ENCODE peak calls at places on chromosomes 6 and 20, in four cellular contexts. V is heart right ventricle; C is CD4-positive, alpha-beta T cell; R is psoas muscle. Q is an unnamed sample.

GRCh38 chr6:136728976-136729515 is 63.2 kb downstream of the MAP3K5 start:
- DNase-seq in V (no peak), C (no peak), R (no peak), Q (no peak)

GRCh38 chr6:11043961-11044711 is at the start of gene ELOVL2:
- DNase-seq in V (peak), C (no peak), R (peak), Q (no peak)

GRCh38 chr6:111748247-111748647 is 125.0 kb downstream of the FYN start:
- DNase-seq in V (no peak), C (no peak), R (no peak), Q (no peak)

GRCh38 chr6:107809966-107810365 is 14.1 kb downstream of the SCML4 start:
- DNase-seq in V (no peak), C (no peak), R (no peak), Q (no peak)

GRCh38 chr6:63740709-63741108 is 105.1 kb downstream of the PHF3 start:
- DNase-seq in V (no peak), C (no peak), R (no peak), Q (peak)

GRCh38 chr6:169490830-169491229 is 211.0 kb downstream of the WDR27 start:
- DNase-seq in V (no peak), C (no peak), R (no peak), Q (no peak)

GRCh38 chr20:34709836-34710567 is 5.9 kb downstream of the TP53INP2 start:
- DNase-seq in V (peak), C (no peak), R (peak), Q (no peak)

GRCh38 chr6:73560853-73561407 is 40.1 kb upstream of the EEF1A1 start:
- DNase-seq in V (no peak), C (no peak), R (no peak), Q (no peak)

GRCh38 chr6:43886067-43886461 is 116.1 kb downstream of the VEGFA start:
- DNase-seq in V (no peak), C (no peak), R (no peak), Q (no peak)

GRCh38 chr6:64694356-64694755 is 1012.7 kb downstream of the EYS start:
- DNase-seq in V (no peak), C (no peak), R (no peak), Q (no peak)

GRCh38 chr6:82083646-82084045 is 163.9 kb downstream of the IBTK start:
- DNase-seq in V (no peak), C (no peak), R (no peak), Q (no peak)

GRCh38 chr6:49264909-49265308 is 198.1 kb downstream of the MMUT start:
- DNase-seq in V (no peak), C (no peak), R (no peak), Q (peak)

GRCh38 chr20:33433465-33433864 is 10.1 kb downstream of the SNTA1 start:
- DNase-seq in V (peak), C (no peak), R (peak), Q (no peak)

GRCh38 chr6:105592329-105592728 is 189.4 kb upstream of the PREP start:
- DNase-seq in V (no peak), C (no peak), R (no peak), Q (peak)

GRCh38 chr20:63750807-63751470 is 11.4 kb downstream of the SLC2A4RG start:
- DNase-seq in V (no peak), C (peak), R (no peak), Q (no peak)

GRCh38 chr6:73032586-73032985 is 192.7 kb downstream of the KHDC1L start:
- DNase-seq in V (no peak), C (no peak), R (no peak), Q (peak)

GRCh38 chr6:16236648-16237199 is 1.7 kb upstream of the GMPR start:
- DNase-seq in V (no peak), C (no peak), R (no peak), Q (no peak)

GRCh38 chr20:37071481-37071911 is 24.3 kb downstream of the RBL1 start:
- DNase-seq in V (no peak), C (no peak), R (no peak), Q (peak)

GRCh38 chr6:150541587-150541986 is 58.1 kb upstream of the PLEKHG1 start:
- DNase-seq in V (no peak), C (no peak), R (no peak), Q (no peak)

GRCh38 chr20:37349517-37350491 is 3.9 kb downstream of the SRC start:
- DNase-seq in V (no peak), C (no peak), R (no peak), Q (no peak)

GRCh38 chr6:11788043-11788442 is 9.4 kb upstream of the ADTRP start:
- DNase-seq in V (no peak), C (no peak), R (no peak), Q (no peak)

GRCh38 chr6:144063246-144063743 is 32.1 kb downstream of the SF3B5 start:
- DNase-seq in V (no peak), C (no peak), R (no peak), Q (no peak)

DNA sequence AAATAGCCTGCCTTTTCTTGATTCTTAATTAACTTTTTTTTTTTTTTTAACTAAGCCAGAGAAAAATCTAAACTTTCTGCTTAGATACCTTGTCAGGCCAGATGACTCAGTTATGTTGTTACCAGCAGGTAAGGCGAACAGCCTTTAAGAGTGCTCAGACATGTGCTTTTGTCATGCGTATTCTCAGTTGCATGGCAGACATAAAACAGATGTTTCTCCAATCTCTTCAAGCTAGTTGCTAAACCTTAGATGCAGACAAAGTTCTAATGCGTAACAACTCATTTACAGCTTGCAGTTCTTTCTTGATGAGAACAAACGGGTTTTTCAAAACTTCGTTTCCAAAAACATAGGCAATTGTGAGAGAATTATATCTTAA is 49.7 kb upstream of the GFRAL start:
- DNase-seq in V (no peak), C (no peak), R (no peak), Q (no peak)
- H3K27ac ChIP-seq in V (peak), C (no peak), R (no peak), Q (no peak)

DNA sequence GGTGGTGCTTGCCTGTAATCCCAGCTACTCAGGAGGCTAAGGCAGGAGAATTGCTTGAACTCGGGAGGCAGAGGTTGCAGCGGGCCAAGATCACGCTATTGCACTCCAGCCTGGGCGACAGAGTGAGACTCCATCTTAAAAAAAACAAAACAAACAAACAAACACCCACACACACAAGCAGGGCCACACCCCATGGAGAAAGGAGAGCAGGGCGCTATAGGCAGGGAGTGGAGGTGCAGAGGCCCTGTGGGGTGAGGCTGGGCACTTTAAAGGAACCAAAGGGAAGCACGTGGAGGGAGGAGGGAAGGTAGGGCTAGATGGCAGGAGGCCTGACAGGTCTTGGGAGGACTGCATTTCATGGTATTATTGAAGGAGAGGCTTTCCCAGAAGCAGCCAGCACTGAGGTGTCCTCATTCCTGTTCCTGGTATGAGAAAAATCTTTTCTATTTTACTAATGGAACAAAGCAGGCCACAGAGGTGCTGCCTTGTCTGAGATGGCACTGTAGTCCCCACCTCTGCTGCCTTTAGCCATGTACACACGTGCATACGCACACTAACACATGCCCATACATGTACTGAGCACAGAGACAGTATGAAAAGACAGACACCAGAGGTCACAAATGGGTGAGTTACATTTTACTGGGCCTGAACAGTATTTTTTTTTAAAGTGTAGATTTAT is 44.0 kb downstream of the BCAS4 start:
- DNase-seq in V (no peak), C (no peak), R (no peak), Q (no peak)
- H3K27ac ChIP-seq in V (no peak), C (no peak), R (no peak), Q (peak)

GRCh38 chr6:30570263-30570662 is 979 bp upstream of the ABCF1 start:
- DNase-seq in V (no peak), C (no peak), R (no peak), Q (no peak)
- H3K27ac ChIP-seq in V (no peak), C (no peak), R (peak), Q (no peak)

GRCh38 chr20:62297449-62298227 is 5.2 kb upstream of the ADRM1 start:
- DNase-seq in V (no peak), C (no peak), R (no peak), Q (no peak)
- H3K27ac ChIP-seq in V (no peak), C (no peak), R (no peak), Q (no peak)

GRCh38 chr6:7124114-7124513 is 16.4 kb downstream of the RREB1 start:
- DNase-seq in V (no peak), C (no peak), R (no peak), Q (no peak)
- H3K27ac ChIP-seq in V (no peak), C (no peak), R (peak), Q (peak)

GRCh38 chr6:97396880-97397279 is 113.9 kb upstream of the MMS22L start:
- DNase-seq in V (no peak), C (no peak), R (no peak), Q (no peak)
- H3K27ac ChIP-seq in V (no peak), C (no peak), R (no peak), Q (no peak)

DNA sequence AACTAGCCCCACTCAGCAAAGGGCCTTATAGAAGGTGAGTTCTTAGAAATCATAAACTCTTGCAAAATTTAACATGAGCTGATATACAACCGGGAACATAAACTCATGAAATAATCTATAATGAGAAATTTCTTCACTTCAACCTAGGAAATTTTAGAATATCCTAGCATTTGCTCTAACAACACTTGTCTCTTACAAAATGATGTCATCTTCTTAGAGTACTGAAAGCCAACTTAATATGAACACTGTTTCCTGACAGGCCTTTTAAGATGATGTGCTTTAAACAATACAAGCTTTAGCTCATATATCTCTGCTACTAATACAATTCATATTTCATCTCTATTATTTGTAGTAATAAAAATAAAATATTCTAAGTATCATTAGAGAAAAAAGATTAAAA is 932 bp downstream of the PACRG start:
- DNase-seq in V (no peak), C (no peak), R (no peak), Q (no peak)
- H3K27ac ChIP-seq in V (no peak), C (no peak), R (peak), Q (no peak)

GRCh38 chr6:41720783-41721182 is 14.6 kb downstream of the TFEB start:
- DNase-seq in V (no peak), C (no peak), R (peak), Q (no peak)

GRCh38 chr6:41723178-41723935 is 12.1 kb downstream of the TFEB start:
- DNase-seq in V (peak), C (no peak), R (peak), Q (no peak)

GRCh38 chr6:41719796-41720620 is 15.4 kb downstream of the TFEB start:
- DNase-seq in V (no peak), C (no peak), R (peak), Q (no peak)

GRCh38 chr6:41718828-41719227 is 16.6 kb downstream of the TFEB start:
- DNase-seq in V (no peak), C (no peak), R (peak), Q (no peak)

DNA sequence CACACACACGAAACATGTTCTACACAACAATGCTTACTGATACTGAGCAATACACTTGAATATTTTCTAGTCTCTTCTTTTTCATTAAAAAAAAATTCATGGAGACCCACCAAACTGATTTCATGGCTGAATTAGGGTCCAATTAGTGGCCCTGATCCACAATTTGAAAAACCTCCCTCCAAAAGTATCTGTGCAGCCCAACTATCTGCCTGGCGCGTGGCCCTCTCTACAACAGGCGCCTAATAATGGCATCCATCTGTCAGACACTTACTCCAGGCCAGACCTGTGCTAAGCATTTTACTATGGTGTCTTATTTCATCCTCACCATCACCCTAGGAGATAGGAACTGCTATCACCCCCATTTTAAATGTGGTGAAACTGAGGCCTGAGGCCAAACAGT is 14.0 kb downstream of the TFEB start:
- DNase-seq in V (no peak), C (no peak), R (no peak), Q (no peak)
- H3K27ac ChIP-seq in V (no peak), C (no peak), R (peak), Q (no peak)

GRCh38 chr6:4348462-4349112 is 213.2 kb upstream of the ECI2 start:
- DNase-seq in V (no peak), C (no peak), R (no peak), Q (no peak)

GRCh38 chr6:4349323-4349722 is 213.9 kb upstream of the ECI2 start:
- DNase-seq in V (no peak), C (no peak), R (no peak), Q (no peak)

GRCh38 chr6:4349931-4350330 is 214.6 kb upstream of the ECI2 start:
- DNase-seq in V (no peak), C (no peak), R (no peak), Q (no peak)

GRCh38 chr6:4346659-4347333 is 211.4 kb upstream of the ECI2 start:
- DNase-seq in V (peak), C (no peak), R (no peak), Q (no peak)

DNA sequence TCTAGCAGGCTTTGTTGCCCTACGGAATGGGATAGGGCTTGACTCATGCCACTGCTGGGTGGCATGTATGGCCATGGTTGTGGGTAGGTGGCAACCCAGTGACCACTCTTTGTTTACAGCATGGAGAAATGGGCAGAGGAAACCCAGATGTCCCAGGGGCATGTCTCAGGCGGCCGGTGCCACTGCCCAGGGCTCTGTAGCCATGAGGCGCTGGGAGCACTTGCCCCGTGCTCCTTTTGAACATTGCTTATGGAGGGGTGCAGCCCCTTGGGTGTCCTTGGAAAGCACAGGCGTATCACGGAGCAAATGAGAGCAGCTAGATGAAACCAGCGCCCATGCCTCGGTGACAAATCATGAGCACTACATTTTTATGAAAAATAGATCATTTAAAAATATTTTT is 212.5 kb upstream of the ECI2 start:
- DNase-seq in V (no peak), C (no peak), R (no peak), Q (no peak)
- H3K27ac ChIP-seq in V (peak), C (no peak), R (no peak), Q (no peak)

Q was measured in epithelial cell of prostate.